ENCODE peak calls at places on chromosomes 11 and 22, in six cellular contexts. One of them, this sample, is unnamed.

GRCh38 chr11:94897330-94897768 is 76.0 kb downstream of the CWC15 start:
- DNase-seq in COR-L47: peak; percentile 29
- DNase-seq in astrocyte of the spinal cord: peak; percentile 64
- DNase-seq in cardiac fibroblast: peak; percentile 70
- DNase-seq in stimulated activated CD4-positive, alpha-beta T cell treated with anti-CD3 and anti-CD28 coated beads, Interleukin-1b, Interleukin-23, amount 100 ng/mL, for 24 hours: peak; percentile 16
- DNase-seq in GM13977: no peak
- DNase-seq in this sample: peak; percentile 6

GRCh38 chr11:107799245-107799859 is 59.2 kb downstream of the SLC35F2 start:
- DNase-seq in GM13977: peak; percentile 65
- DNase-seq in cardiac fibroblast: peak; percentile 76
- DNase-seq in COR-L47: peak; percentile 32
- DNase-seq in astrocyte of the spinal cord: peak; percentile 66
- DNase-seq in stimulated activated CD4-positive, alpha-beta T cell treated with anti-CD3 and anti-CD28 coated beads, Interleukin-1b, Interleukin-23, amount 100 ng/mL, for 24 hours: no peak
- DNase-seq in this sample: peak; percentile 9

GRCh38 chr11:72039108-72039850 is 40.6 kb downstream of the IL18BP start:
- DNase-seq in GM13977: no peak
- DNase-seq in astrocyte of the spinal cord: peak; percentile 42
- DNase-seq in cardiac fibroblast: peak; percentile 28
- DNase-seq in stimulated activated CD4-positive, alpha-beta T cell treated with anti-CD3 and anti-CD28 coated beads, Interleukin-1b, Interleukin-23, amount 100 ng/mL, for 24 hours: no peak
- DNase-seq in COR-L47: no peak
- DNase-seq in this sample: no peak

GRCh38 chr22:29587938-29588699 is 7.2 kb upstream of the NIPSNAP1 start:
- DNase-seq in astrocyte of the spinal cord: peak; percentile 80
- DNase-seq in stimulated activated CD4-positive, alpha-beta T cell treated with anti-CD3 and anti-CD28 coated beads, Interleukin-1b, Interleukin-23, amount 100 ng/mL, for 24 hours: no peak
- DNase-seq in cardiac fibroblast: peak; percentile 92
- DNase-seq in COR-L47: no peak
- DNase-seq in GM13977: no peak
- DNase-seq in this sample: no peak

GRCh38 chr22:35600466-35600865 is 16.7 kb downstream of the MB start:
- DNase-seq in stimulated activated CD4-positive, alpha-beta T cell treated with anti-CD3 and anti-CD28 coated beads, Interleukin-1b, Interleukin-23, amount 100 ng/mL, for 24 hours: no peak
- DNase-seq in astrocyte of the spinal cord: no peak
- DNase-seq in GM13977: no peak
- DNase-seq in cardiac fibroblast: no peak
- DNase-seq in COR-L47: no peak
- DNase-seq in this sample: no peak

GRCh38 chr11:2669926-2670469 is 29.8 kb downstream of the KCNQ1OT1 start:
- DNase-seq in astrocyte of the spinal cord: no peak
- DNase-seq in stimulated activated CD4-positive, alpha-beta T cell treated with anti-CD3 and anti-CD28 coated beads, Interleukin-1b, Interleukin-23, amount 100 ng/mL, for 24 hours: no peak
- DNase-seq in cardiac fibroblast: no peak
- DNase-seq in COR-L47: no peak
- DNase-seq in GM13977: no peak
- DNase-seq in this sample: no peak

GRCh38 chr11:116400081-116400480 is 372.7 kb downstream of the BUD13 start:
- DNase-seq in cardiac fibroblast: no peak
- DNase-seq in stimulated activated CD4-positive, alpha-beta T cell treated with anti-CD3 and anti-CD28 coated beads, Interleukin-1b, Interleukin-23, amount 100 ng/mL, for 24 hours: no peak
- DNase-seq in astrocyte of the spinal cord: no peak
- DNase-seq in COR-L47: no peak
- DNase-seq in GM13977: no peak
- DNase-seq in this sample: no peak

GRCh38 chr11:111185259-111185658 is 60.3 kb upstream of the POU2AF2 start:
- DNase-seq in COR-L47: no peak
- DNase-seq in GM13977: peak; percentile 15
- DNase-seq in cardiac fibroblast: peak; percentile 64
- DNase-seq in stimulated activated CD4-positive, alpha-beta T cell treated with anti-CD3 and anti-CD28 coated beads, Interleukin-1b, Interleukin-23, amount 100 ng/mL, for 24 hours: no peak
- DNase-seq in astrocyte of the spinal cord: peak; percentile 57
- DNase-seq in this sample: no peak

GRCh38 chr11:20154381-20154780 is 5.9 kb downstream of the DBX1 start:
- DNase-seq in cardiac fibroblast: no peak
- DNase-seq in GM13977: no peak
- DNase-seq in stimulated activated CD4-positive, alpha-beta T cell treated with anti-CD3 and anti-CD28 coated beads, Interleukin-1b, Interleukin-23, amount 100 ng/mL, for 24 hours: no peak
- DNase-seq in astrocyte of the spinal cord: no peak
- DNase-seq in COR-L47: no peak
- DNase-seq in this sample: no peak

GRCh38 chr11:80309301-80309700 is 868.5 kb upstream of the TENM4 start:
- DNase-seq in stimulated activated CD4-positive, alpha-beta T cell treated with anti-CD3 and anti-CD28 coated beads, Interleukin-1b, Interleukin-23, amount 100 ng/mL, for 24 hours: no peak
- DNase-seq in COR-L47: no peak
- DNase-seq in cardiac fibroblast: no peak
- DNase-seq in astrocyte of the spinal cord: no peak
- DNase-seq in GM13977: no peak
- DNase-seq in this sample: no peak

GRCh38 chr11:76626921-76627391 is 43.6 kb downstream of the LRRC32 start:
- DNase-seq in cardiac fibroblast: peak; percentile 64
- DNase-seq in astrocyte of the spinal cord: peak; percentile 75
- DNase-seq in COR-L47: no peak
- DNase-seq in GM13977: peak; percentile 70
- DNase-seq in stimulated activated CD4-positive, alpha-beta T cell treated with anti-CD3 and anti-CD28 coated beads, Interleukin-1b, Interleukin-23, amount 100 ng/mL, for 24 hours: no peak
- DNase-seq in this sample: no peak

GRCh38 chr11:48095779-48096470 is 115.6 kb downstream of the PTPRJ start:
- DNase-seq in COR-L47: no peak
- DNase-seq in astrocyte of the spinal cord: no peak
- DNase-seq in cardiac fibroblast: no peak
- DNase-seq in stimulated activated CD4-positive, alpha-beta T cell treated with anti-CD3 and anti-CD28 coated beads, Interleukin-1b, Interleukin-23, amount 100 ng/mL, for 24 hours: no peak
- DNase-seq in GM13977: no peak
- DNase-seq in this sample: no peak

GRCh38 chr22:46171940-46172339 is 21.6 kb downstream of the PPARA start:
- DNase-seq in cardiac fibroblast: peak; percentile 80
- DNase-seq in stimulated activated CD4-positive, alpha-beta T cell treated with anti-CD3 and anti-CD28 coated beads, Interleukin-1b, Interleukin-23, amount 100 ng/mL, for 24 hours: no peak
- DNase-seq in COR-L47: peak; percentile 28
- DNase-seq in GM13977: no peak
- DNase-seq in astrocyte of the spinal cord: peak; percentile 62
- DNase-seq in this sample: no peak

GRCh38 chr11:65958774-65959420 is 2.6 kb upstream of the SART1 start:
- DNase-seq in COR-L47: no peak
- DNase-seq in GM13977: no peak
- DNase-seq in cardiac fibroblast: no peak
- DNase-seq in astrocyte of the spinal cord: no peak
- DNase-seq in stimulated activated CD4-positive, alpha-beta T cell treated with anti-CD3 and anti-CD28 coated beads, Interleukin-1b, Interleukin-23, amount 100 ng/mL, for 24 hours: no peak
- DNase-seq in this sample: no peak

GRCh38 chr11:68314203-68314885 is 2.0 kb downstream of the LRP5 start:
- DNase-seq in stimulated activated CD4-positive, alpha-beta T cell treated with anti-CD3 and anti-CD28 coated beads, Interleukin-1b, Interleukin-23, amount 100 ng/mL, for 24 hours: no peak
- DNase-seq in COR-L47: no peak
- DNase-seq in GM13977: no peak
- DNase-seq in cardiac fibroblast: peak; percentile 27
- DNase-seq in astrocyte of the spinal cord: peak; percentile 38
- DNase-seq in this sample: no peak

GRCh38 chr11:72609045-72609444 is 65.2 kb downstream of the PDE2A start:
- DNase-seq in cardiac fibroblast: peak; percentile 54
- DNase-seq in GM13977: peak; percentile 56
- DNase-seq in astrocyte of the spinal cord: no peak
- DNase-seq in stimulated activated CD4-positive, alpha-beta T cell treated with anti-CD3 and anti-CD28 coated beads, Interleukin-1b, Interleukin-23, amount 100 ng/mL, for 24 hours: no peak
- DNase-seq in COR-L47: no peak
- DNase-seq in this sample: no peak